ENCODE peak calls at places on chromosomes 13 and 19, in four cellular contexts. W, H, X and F are unnamed samples. For H3K9me3, the result is how much of the 10 kb centered on the place peaks cover.

GRCh38 chr19:16587031-16588023 is 15.1 kb upstream of the SLC35E1 start:
- DNase-seq in X (peak), H (peak), W (peak), F (no peak)

GRCh38 chr19:17766543-17767131 is 15.4 kb downstream of the FCHO1 start:
- DNase-seq in H (peak), W (peak), X (peak), F (peak)

GRCh38 chr13:63184693-63185092 is 1769.0 kb upstream of the PCDH20 start:
- DNase-seq in X (peak), H (no peak), W (no peak), F (no peak)

GRCh38 chr19:18223860-18224524 is 2.2 kb downstream of the PDE4C start:
- DNase-seq in X (no peak), W (peak), H (peak), F (peak)

GRCh38 chr19:14048439-14049153 is 13.3 kb downstream of the PALM3 start:
- DNase-seq in W (peak), X (peak), H (peak), F (peak)

GRCh38 chr13:87311165-87311564 is 360.0 kb upstream of the SLITRK5 start:
- DNase-seq in H (no peak), W (no peak), X (no peak), F (no peak)

GRCh38 chr13:102779426-102780159 is 6.0 kb upstream of the TEX30 start:
- DNase-seq in W (no peak), X (no peak), H (no peak), F (no peak)

GRCh38 chr13:99505814-99506269 is 4.6 kb downstream of the TM9SF2 start:
- DNase-seq in H (no peak), X (peak), W (no peak), F (no peak)

GRCh38 chr19:7328647-7329046 is 20.1 kb upstream of the ARHGEF18 start:
- DNase-seq in X (no peak), W (no peak), H (no peak), F (no peak)

GRCh38 chr19:1673645-1674292 is 21.4 kb upstream of the TCF3 start:
- DNase-seq in X (no peak), W (no peak), H (peak), F (peak)

GRCh38 chr13:74575729-74576125 is 441.5 kb upstream of the KLF12 start:
- DNase-seq in H (peak), X (peak), W (peak), F (peak)

GRCh38 chr13:105196052-105196451 is 1339.4 kb downstream of the EFNB2 start:
- DNase-seq in X (peak), H (no peak), W (no peak), F (no peak)

GRCh38 chr13:51683537-51684050 is 99.3 kb downstream of the WDFY2 start:
- DNase-seq in W (no peak), H (no peak), X (no peak), F (no peak)

GRCh38 chr19:33740811-33741396 is 55.8 kb upstream of the KCTD15 start:
- DNase-seq in H (no peak), X (peak), W (peak), F (no peak)

GRCh38 chr19:5564930-5565329 is 2.8 kb downstream of the TINCR start:
- DNase-seq in H (no peak), W (no peak), X (no peak), F (no peak)

GRCh38 chr13:57418067-57418677 is 213.4 kb upstream of the PCDH17 start:
- DNase-seq in X (no peak), H (no peak), W (no peak), F (no peak)

GRCh38 chr19:14005381-14006084 is 587 bp downstream of the RFX1 start:
- DNase-seq in W (peak), X (peak), H (peak), F (peak)

GRCh38 chr19:1270168-1270853 is 1.2 kb downstream of the CIRBP start:
- DNase-seq in H (no peak), W (peak), X (peak), F (no peak)

GRCh38 chr19:41871573-41872383 is 5.3 kb upstream of the CD79A start:
- DNase-seq in W (no peak), X (no peak), H (peak), F (no peak)

GRCh38 chr19:4583961-4584669 is 24.6 kb upstream of the SEMA6B start:
- DNase-seq in W (peak), X (peak), H (no peak), F (peak)

GRCh38 chr13:79427265-79427664 is 21.2 kb upstream of the RBM26 start:
- DNase-seq in H (no peak), X (no peak), W (no peak), F (no peak)

GRCh38 chr13:60936281-60936680 is 479.4 kb downstream of the PCDH20 start:
- DNase-seq in W (no peak), X (no peak), H (no peak), F (no peak)

GRCh38 chr13:113283904-113284303 is 13.1 kb upstream of the LAMP1 start:
- DNase-seq in W (no peak), H (no peak), X (peak), F (no peak)

GRCh38 chr13:19069684-19070397 is 111.8 kb downstream of the TUBA3C start:
- DNase-seq in W (no peak), X (no peak), H (no peak), F (no peak)

GRCh38 chr13:19072543-19072942 is 109.1 kb downstream of the TUBA3C start:
- DNase-seq in W (no peak), X (no peak), H (no peak), F (no peak)

GRCh38 chr13:19070398-19070735 is 111.3 kb downstream of the TUBA3C start:
- DNase-seq in W (no peak), X (no peak), H (no peak), F (no peak)

GRCh38 chr13:19074519-19074918 is 107.1 kb downstream of the TUBA3C start:
- DNase-seq in W (no peak), H (no peak), X (no peak), F (no peak)

GRCh38 chr13:19071161-19071936 is 110.3 kb downstream of the TUBA3C start:
- DNase-seq in W (no peak), X (no peak), H (no peak), F (no peak)
- H3K9me3 ChIP-seq in W (under half), X (under half), H (half or more), F (under half)

GRCh38 chr13:108632649-108633167 is 3.3 kb downstream of the MYO16 start:
- DNase-seq in H (no peak), X (no peak), W (no peak), F (no peak)
- H3K4me3 ChIP-seq in H (no peak), X (no peak), W (no peak), F (no peak)

GRCh38 chr19:57773488-57773887 is 4.0 kb downstream of the ZNF586 start:
- DNase-seq in W (no peak), X (no peak), H (no peak), F (no peak)
- H3K9me3 ChIP-seq in W (under half), X (under half), H (half or more), F (under half)

GRCh38 chr19:50427318-50427925 is 5.3 kb upstream of the MYBPC2 start:
- DNase-seq in W (no peak), X (no peak), H (no peak), F (no peak)
- H3K4me3 ChIP-seq in W (no peak), X (no peak), H (no peak), F (no peak)

DNA sequence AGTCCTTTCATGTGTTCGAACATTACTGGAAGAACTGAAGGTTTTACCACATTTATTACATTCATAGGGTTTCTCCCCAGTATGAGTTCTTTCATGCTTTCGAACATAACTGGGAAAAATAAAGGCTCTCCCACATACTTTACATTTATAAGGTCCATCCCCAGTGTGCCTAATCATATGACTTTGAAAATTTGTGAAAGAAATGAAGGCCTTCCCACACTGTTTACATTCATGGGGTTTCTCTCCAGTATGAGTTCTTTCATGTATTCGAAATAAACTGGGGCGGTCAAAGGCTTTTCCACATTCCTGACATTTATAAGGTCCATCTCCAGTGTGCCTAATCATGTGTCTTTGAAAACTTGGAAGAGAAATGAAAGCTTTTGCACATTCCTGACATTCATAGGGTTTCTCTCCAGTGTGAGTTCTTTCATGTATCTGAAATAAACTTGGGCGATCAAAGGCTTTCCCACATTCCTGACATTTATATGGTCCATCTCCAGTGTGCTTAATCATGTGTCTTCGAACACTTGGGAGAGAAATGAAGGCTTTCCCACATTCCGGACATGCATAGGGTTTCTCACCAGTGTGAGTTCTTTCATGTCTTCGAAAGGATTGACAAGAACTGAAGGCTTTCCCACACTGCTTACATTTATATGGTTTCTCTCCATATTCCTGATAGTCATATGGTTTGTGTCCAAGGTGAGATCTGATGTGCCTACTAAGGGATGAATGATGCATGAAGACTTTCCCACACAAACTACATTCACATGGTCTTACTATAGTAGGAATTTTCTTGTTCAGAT is 24.0 kb downstream of the ZNF564 start:
- DNase-seq in W (no peak), X (peak), H (no peak), F (no peak)
- H3K9me3 ChIP-seq in W (under half), X (under half), H (half or more), F (under half)

DNA sequence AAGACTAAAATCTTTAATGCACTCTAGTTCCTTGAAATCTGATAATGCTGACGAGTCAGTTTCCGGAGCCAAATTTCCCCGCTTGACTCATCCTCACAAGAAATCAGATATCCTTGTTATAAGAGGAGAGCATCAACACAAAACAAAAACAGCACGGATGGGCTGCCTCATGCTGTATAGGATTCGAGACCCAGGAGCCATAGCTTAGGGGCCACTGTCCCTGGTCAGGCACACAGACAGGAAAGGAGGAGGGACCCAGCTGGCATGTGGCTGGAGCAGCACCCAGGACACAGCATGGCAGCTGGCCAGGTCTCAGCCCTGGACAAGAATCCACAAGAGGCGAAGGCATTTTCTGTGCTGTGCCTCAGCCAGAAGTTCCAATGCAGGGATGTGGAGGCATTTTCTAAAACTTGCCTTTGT is 110.2 kb upstream of the SPATA13 start:
- DNase-seq in X (peak), W (no peak), H (no peak), F (peak)
- H3K4me3 ChIP-seq in X (peak), W (no peak), H (no peak), F (no peak)

DNA sequence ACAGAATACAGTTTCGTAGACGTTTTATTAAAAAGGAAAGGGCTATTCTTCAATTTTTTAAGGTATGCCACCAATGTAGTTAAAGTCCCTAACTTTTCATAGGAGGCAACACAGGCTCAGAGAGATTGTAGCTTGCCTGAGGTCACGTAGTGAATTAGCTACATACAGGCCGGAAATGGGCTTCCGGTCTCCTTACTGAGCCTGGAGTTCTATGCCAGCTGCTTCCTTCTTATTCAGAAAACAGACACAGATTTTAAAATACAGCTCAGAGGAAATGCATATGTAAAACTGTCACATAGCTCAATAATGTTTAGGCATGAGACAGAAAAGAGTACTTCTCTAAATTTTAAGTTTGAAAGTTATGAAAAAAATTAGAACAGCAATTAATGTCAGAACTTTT is 85.4 kb upstream of the TUBA3C start:
- DNase-seq in X (no peak), W (no peak), H (no peak), F (no peak)
- H3K9me3 ChIP-seq in X (under half), W (under half), H (under half), F (under half)

GRCh38 chr13:50589139-50589538 is 254.4 kb downstream of the DLEU7 start:
- DNase-seq in W (no peak), X (peak), H (no peak), F (no peak)

GRCh38 chr13:50594276-50594970 is 249.1 kb downstream of the DLEU7 start:
- DNase-seq in W (no peak), X (no peak), H (peak), F (no peak)

GRCh38 chr13:50593228-50593627 is 250.3 kb downstream of the DLEU7 start:
- DNase-seq in H (no peak), W (no peak), X (no peak), F (no peak)

GRCh38 chr13:50589651-50590054 is 253.8 kb downstream of the DLEU7 start:
- DNase-seq in W (no peak), H (no peak), X (peak), F (no peak)

GRCh38 chr13:50592412-50593145 is 250.9 kb downstream of the DLEU7 start:
- DNase-seq in X (peak), W (no peak), H (no peak), F (no peak)
- H3K4me3 ChIP-seq in X (no peak), W (no peak), H (no peak), F (no peak)

GRCh38 chr19:44182145-44182544 is 17.2 kb downstream of the ZNF226 start:
- DNase-seq in H (no peak), X (no peak), W (no peak), F (no peak)
- H3K9me3 ChIP-seq in H (half or more), X (under half), W (under half), F (under half)